ENCODE peak calls at places on chromosome 12, in nine cellular contexts. One of them, this sample, is unnamed.

GRCh38 chr12:24479131-24479530 is 469.8 kb downstream of the BCAT1 start:
- DNase-seq in psoas muscle: no peak
- DNase-seq in Kasumi-1: no peak
- DNase-seq in SIG-M5: no peak
- DNase-seq in D721Med: no peak
- DNase-seq in T follicular helper cell: no peak
- DNase-seq in T-helper 1 cell: no peak
- DNase-seq in stimulated activated CD4-positive, alpha-beta T cell treated with anti-CD3 and anti-CD28 coated beads, Interleukin-4, amount 100 ng/mL, for 24 hours: no peak
- DNase-seq in Caki2: peak
- DNase-seq in this sample: no peak

GRCh38 chr12:116559080-116559329 is 176 bp upstream of the MAP1LC3B2 start:
- DNase-seq in psoas muscle: no peak
- DNase-seq in Kasumi-1: peak
- DNase-seq in SIG-M5: no peak
- DNase-seq in D721Med: no peak
- DNase-seq in T follicular helper cell: no peak
- DNase-seq in T-helper 1 cell: no peak
- DNase-seq in stimulated activated CD4-positive, alpha-beta T cell treated with anti-CD3 and anti-CD28 coated beads, Interleukin-4, amount 100 ng/mL, for 24 hours: no peak
- DNase-seq in Caki2: no peak
- DNase-seq in this sample: no peak

GRCh38 chr12:113918306-113918705 is 47.8 kb downstream of the RBM19 start:
- DNase-seq in psoas muscle: no peak
- DNase-seq in Kasumi-1: no peak
- DNase-seq in SIG-M5: no peak
- DNase-seq in D721Med: no peak
- DNase-seq in T follicular helper cell: no peak
- DNase-seq in T-helper 1 cell: no peak
- DNase-seq in stimulated activated CD4-positive, alpha-beta T cell treated with anti-CD3 and anti-CD28 coated beads, Interleukin-4, amount 100 ng/mL, for 24 hours: no peak
- DNase-seq in Caki2: no peak
- DNase-seq in this sample: no peak

GRCh38 chr12:110421701-110422100 is 18.2 kb upstream of the ANAPC7 start:
- DNase-seq in psoas muscle: no peak
- DNase-seq in Kasumi-1: no peak
- DNase-seq in SIG-M5: no peak
- DNase-seq in D721Med: no peak
- DNase-seq in T follicular helper cell: no peak
- DNase-seq in T-helper 1 cell: no peak
- DNase-seq in stimulated activated CD4-positive, alpha-beta T cell treated with anti-CD3 and anti-CD28 coated beads, Interleukin-4, amount 100 ng/mL, for 24 hours: no peak
- DNase-seq in Caki2: no peak
- DNase-seq in this sample: no peak

GRCh38 chr12:113220593-113221180 is 577 bp upstream of the TPCN1 start:
- DNase-seq in psoas muscle: no peak
- DNase-seq in Kasumi-1: no peak
- DNase-seq in SIG-M5: no peak
- DNase-seq in D721Med: no peak
- DNase-seq in T follicular helper cell: no peak
- DNase-seq in T-helper 1 cell: no peak
- DNase-seq in stimulated activated CD4-positive, alpha-beta T cell treated with anti-CD3 and anti-CD28 coated beads, Interleukin-4, amount 100 ng/mL, for 24 hours: no peak
- DNase-seq in Caki2: no peak
- DNase-seq in this sample: no peak

GRCh38 chr12:26369588-26369987 is 174.2 kb downstream of the SSPN start:
- DNase-seq in psoas muscle: no peak
- DNase-seq in Kasumi-1: no peak
- DNase-seq in SIG-M5: no peak
- DNase-seq in D721Med: no peak
- DNase-seq in T follicular helper cell: no peak
- DNase-seq in T-helper 1 cell: no peak
- DNase-seq in stimulated activated CD4-positive, alpha-beta T cell treated with anti-CD3 and anti-CD28 coated beads, Interleukin-4, amount 100 ng/mL, for 24 hours: no peak
- DNase-seq in Caki2: peak
- DNase-seq in this sample: no peak

GRCh38 chr12:67222302-67222701 is 46.9 kb upstream of the CAND1 start:
- DNase-seq in psoas muscle: no peak
- DNase-seq in Kasumi-1: peak
- DNase-seq in SIG-M5: no peak
- DNase-seq in D721Med: no peak
- DNase-seq in T follicular helper cell: no peak
- DNase-seq in T-helper 1 cell: no peak
- DNase-seq in stimulated activated CD4-positive, alpha-beta T cell treated with anti-CD3 and anti-CD28 coated beads, Interleukin-4, amount 100 ng/mL, for 24 hours: no peak
- DNase-seq in Caki2: peak
- DNase-seq in this sample: no peak

GRCh38 chr12:123027726-123028445 is 47.4 kb downstream of the ARL6IP4 start:
- DNase-seq in psoas muscle: no peak
- DNase-seq in Kasumi-1: no peak
- DNase-seq in SIG-M5: no peak
- DNase-seq in D721Med: no peak
- DNase-seq in T follicular helper cell: no peak
- DNase-seq in T-helper 1 cell: no peak
- DNase-seq in stimulated activated CD4-positive, alpha-beta T cell treated with anti-CD3 and anti-CD28 coated beads, Interleukin-4, amount 100 ng/mL, for 24 hours: no peak
- DNase-seq in Caki2: no peak
- DNase-seq in this sample: no peak

GRCh38 chr12:116525418-116526001 is 33.7 kb upstream of the MAP1LC3B2 start:
- DNase-seq in psoas muscle: peak
- DNase-seq in Kasumi-1: no peak
- DNase-seq in SIG-M5: no peak
- DNase-seq in D721Med: no peak
- DNase-seq in T follicular helper cell: no peak
- DNase-seq in T-helper 1 cell: no peak
- DNase-seq in stimulated activated CD4-positive, alpha-beta T cell treated with anti-CD3 and anti-CD28 coated beads, Interleukin-4, amount 100 ng/mL, for 24 hours: no peak
- DNase-seq in Caki2: peak
- DNase-seq in this sample: no peak

GRCh38 chr12:62977419-62977818 is 42.5 kb upstream of the PPM1H start:
- DNase-seq in psoas muscle: no peak
- DNase-seq in Kasumi-1: no peak
- DNase-seq in SIG-M5: no peak
- DNase-seq in D721Med: no peak
- DNase-seq in T follicular helper cell: no peak
- DNase-seq in T-helper 1 cell: no peak
- DNase-seq in stimulated activated CD4-positive, alpha-beta T cell treated with anti-CD3 and anti-CD28 coated beads, Interleukin-4, amount 100 ng/mL, for 24 hours: no peak
- DNase-seq in Caki2: no peak
- DNase-seq in this sample: no peak

GRCh38 chr12:123085730-123086487 is 65.0 kb downstream of the PITPNM2 start:
- DNase-seq in psoas muscle: peak
- DNase-seq in Kasumi-1: no peak
- DNase-seq in SIG-M5: no peak
- DNase-seq in D721Med: no peak
- DNase-seq in T follicular helper cell: no peak
- DNase-seq in T-helper 1 cell: no peak
- DNase-seq in stimulated activated CD4-positive, alpha-beta T cell treated with anti-CD3 and anti-CD28 coated beads, Interleukin-4, amount 100 ng/mL, for 24 hours: no peak
- DNase-seq in Caki2: peak
- DNase-seq in this sample: no peak

GRCh38 chr12:39405580-39405979 is 37.3 kb downstream of the KIF21A start:
- DNase-seq in psoas muscle: no peak
- DNase-seq in Kasumi-1: no peak
- DNase-seq in SIG-M5: no peak
- DNase-seq in D721Med: no peak
- DNase-seq in T follicular helper cell: no peak
- DNase-seq in T-helper 1 cell: no peak
- DNase-seq in stimulated activated CD4-positive, alpha-beta T cell treated with anti-CD3 and anti-CD28 coated beads, Interleukin-4, amount 100 ng/mL, for 24 hours: no peak
- DNase-seq in Caki2: no peak
- DNase-seq in this sample: no peak

GRCh38 chr12:53939141-53940108 is 794 bp downstream of the HOXC13 start:
- DNase-seq in psoas muscle: peak
- DNase-seq in Kasumi-1: no peak
- DNase-seq in SIG-M5: no peak
- DNase-seq in D721Med: no peak
- DNase-seq in T follicular helper cell: no peak
- DNase-seq in T-helper 1 cell: no peak
- DNase-seq in stimulated activated CD4-positive, alpha-beta T cell treated with anti-CD3 and anti-CD28 coated beads, Interleukin-4, amount 100 ng/mL, for 24 hours: no peak
- DNase-seq in Caki2: no peak
- DNase-seq in this sample: no peak

GRCh38 chr12:47903151-47903611 is 1.6 kb downstream of the VDR start:
- DNase-seq in psoas muscle: no peak
- DNase-seq in Kasumi-1: peak
- DNase-seq in SIG-M5: no peak
- DNase-seq in D721Med: no peak
- DNase-seq in T follicular helper cell: no peak
- DNase-seq in T-helper 1 cell: no peak
- DNase-seq in stimulated activated CD4-positive, alpha-beta T cell treated with anti-CD3 and anti-CD28 coated beads, Interleukin-4, amount 100 ng/mL, for 24 hours: peak
- DNase-seq in Caki2: peak
- DNase-seq in this sample: no peak

GRCh38 chr12:51351913-51352532 is 5.5 kb upstream of the CELA1 start:
- DNase-seq in psoas muscle: no peak
- DNase-seq in Kasumi-1: peak
- DNase-seq in SIG-M5: no peak
- DNase-seq in D721Med: no peak
- DNase-seq in T follicular helper cell: peak
- DNase-seq in T-helper 1 cell: peak
- DNase-seq in stimulated activated CD4-positive, alpha-beta T cell treated with anti-CD3 and anti-CD28 coated beads, Interleukin-4, amount 100 ng/mL, for 24 hours: peak
- DNase-seq in Caki2: peak
- DNase-seq in this sample: peak

GRCh38 chr12:106978035-106978800 is 8.7 kb downstream of the MTERF2 start:
- DNase-seq in psoas muscle: peak
- DNase-seq in Kasumi-1: peak
- DNase-seq in SIG-M5: no peak
- DNase-seq in D721Med: no peak
- DNase-seq in T follicular helper cell: no peak
- DNase-seq in T-helper 1 cell: no peak
- DNase-seq in stimulated activated CD4-positive, alpha-beta T cell treated with anti-CD3 and anti-CD28 coated beads, Interleukin-4, amount 100 ng/mL, for 24 hours: no peak
- DNase-seq in Caki2: no peak
- DNase-seq in this sample: no peak

GRCh38 chr12:45890276-45890675 is 100.1 kb downstream of the SCAF11 start:
- DNase-seq in psoas muscle: no peak
- DNase-seq in Kasumi-1: no peak
- DNase-seq in SIG-M5: no peak
- DNase-seq in D721Med: no peak
- DNase-seq in T follicular helper cell: no peak
- DNase-seq in T-helper 1 cell: no peak
- DNase-seq in stimulated activated CD4-positive, alpha-beta T cell treated with anti-CD3 and anti-CD28 coated beads, Interleukin-4, amount 100 ng/mL, for 24 hours: no peak
- DNase-seq in Caki2: no peak
- DNase-seq in this sample: no peak

GRCh38 chr12:24788886-24789285 is 160.0 kb downstream of the BCAT1 start:
- DNase-seq in psoas muscle: no peak
- DNase-seq in Kasumi-1: no peak
- DNase-seq in SIG-M5: no peak
- DNase-seq in D721Med: no peak
- DNase-seq in T follicular helper cell: no peak
- DNase-seq in T-helper 1 cell: no peak
- DNase-seq in stimulated activated CD4-positive, alpha-beta T cell treated with anti-CD3 and anti-CD28 coated beads, Interleukin-4, amount 100 ng/mL, for 24 hours: no peak
- DNase-seq in Caki2: no peak
- DNase-seq in this sample: no peak

GRCh38 chr12:121799842-121800693 is 3.7 kb upstream of the SETD1B start:
- DNase-seq in psoas muscle: peak
- DNase-seq in Kasumi-1: peak
- DNase-seq in SIG-M5: no peak
- DNase-seq in D721Med: no peak
- DNase-seq in T follicular helper cell: peak
- DNase-seq in T-helper 1 cell: peak
- DNase-seq in stimulated activated CD4-positive, alpha-beta T cell treated with anti-CD3 and anti-CD28 coated beads, Interleukin-4, amount 100 ng/mL, for 24 hours: peak
- DNase-seq in Caki2: peak
- DNase-seq in this sample: peak

GRCh38 chr12:31037028-31037427 is 36.6 kb upstream of the DDX11 start:
- DNase-seq in psoas muscle: no peak
- DNase-seq in Kasumi-1: no peak
- DNase-seq in SIG-M5: no peak
- DNase-seq in D721Med: no peak
- DNase-seq in T follicular helper cell: no peak
- DNase-seq in T-helper 1 cell: no peak
- DNase-seq in stimulated activated CD4-positive, alpha-beta T cell treated with anti-CD3 and anti-CD28 coated beads, Interleukin-4, amount 100 ng/mL, for 24 hours: no peak
- DNase-seq in Caki2: no peak
- DNase-seq in this sample: no peak

GRCh38 chr12:69105101-69105613 is 134.2 kb upstream of the CPSF6 start:
- DNase-seq in psoas muscle: no peak
- DNase-seq in Kasumi-1: no peak
- DNase-seq in SIG-M5: no peak
- DNase-seq in D721Med: peak
- DNase-seq in T follicular helper cell: no peak
- DNase-seq in T-helper 1 cell: no peak
- DNase-seq in stimulated activated CD4-positive, alpha-beta T cell treated with anti-CD3 and anti-CD28 coated beads, Interleukin-4, amount 100 ng/mL, for 24 hours: no peak
- DNase-seq in Caki2: peak
- DNase-seq in this sample: no peak

GRCh38 chr12:11684393-11684792 is 34.9 kb downstream of the ETV6 start:
- DNase-seq in psoas muscle: no peak
- DNase-seq in Kasumi-1: no peak
- DNase-seq in SIG-M5: no peak
- DNase-seq in D721Med: no peak
- DNase-seq in T follicular helper cell: no peak
- DNase-seq in T-helper 1 cell: no peak
- DNase-seq in stimulated activated CD4-positive, alpha-beta T cell treated with anti-CD3 and anti-CD28 coated beads, Interleukin-4, amount 100 ng/mL, for 24 hours: no peak
- DNase-seq in Caki2: no peak
- DNase-seq in this sample: no peak

GRCh38 chr12:22018860-22019259 is 27.2 kb upstream of the CMAS start:
- DNase-seq in psoas muscle: no peak
- DNase-seq in Kasumi-1: peak
- DNase-seq in SIG-M5: no peak
- DNase-seq in D721Med: no peak
- DNase-seq in T follicular helper cell: no peak
- DNase-seq in T-helper 1 cell: no peak
- DNase-seq in stimulated activated CD4-positive, alpha-beta T cell treated with anti-CD3 and anti-CD28 coated beads, Interleukin-4, amount 100 ng/mL, for 24 hours: no peak
- DNase-seq in Caki2: no peak
- DNase-seq in this sample: no peak

GRCh38 chr12:132178314-132178713 is 34.1 kb downstream of the NOC4L start:
- DNase-seq in psoas muscle: no peak
- DNase-seq in Kasumi-1: peak
- DNase-seq in SIG-M5: no peak
- DNase-seq in D721Med: no peak
- DNase-seq in T follicular helper cell: no peak
- DNase-seq in T-helper 1 cell: no peak
- DNase-seq in stimulated activated CD4-positive, alpha-beta T cell treated with anti-CD3 and anti-CD28 coated beads, Interleukin-4, amount 100 ng/mL, for 24 hours: no peak
- DNase-seq in Caki2: no peak
- DNase-seq in this sample: peak

GRCh38 chr12:115963030-115963480 is 314.4 kb downstream of the MED13L start:
- DNase-seq in psoas muscle: no peak
- DNase-seq in Kasumi-1: no peak
- DNase-seq in SIG-M5: no peak
- DNase-seq in D721Med: no peak
- DNase-seq in T follicular helper cell: no peak
- DNase-seq in T-helper 1 cell: no peak
- DNase-seq in stimulated activated CD4-positive, alpha-beta T cell treated with anti-CD3 and anti-CD28 coated beads, Interleukin-4, amount 100 ng/mL, for 24 hours: no peak
- DNase-seq in Caki2: peak
- DNase-seq in this sample: no peak

GRCh38 chr12:51011960-51012359 is 14.2 kb downstream of the SLC11A2 start:
- DNase-seq in psoas muscle: no peak
- DNase-seq in Kasumi-1: no peak
- DNase-seq in SIG-M5: no peak
- DNase-seq in D721Med: no peak
- DNase-seq in T follicular helper cell: no peak
- DNase-seq in T-helper 1 cell: no peak
- DNase-seq in stimulated activated CD4-positive, alpha-beta T cell treated with anti-CD3 and anti-CD28 coated beads, Interleukin-4, amount 100 ng/mL, for 24 hours: no peak
- DNase-seq in Caki2: peak
- DNase-seq in this sample: no peak

GRCh38 chr12:107144990-107145389 is 51.6 kb upstream of the CRY1 start:
- DNase-seq in psoas muscle: no peak
- DNase-seq in Kasumi-1: no peak
- DNase-seq in SIG-M5: no peak
- DNase-seq in D721Med: no peak
- DNase-seq in T follicular helper cell: no peak
- DNase-seq in T-helper 1 cell: no peak
- DNase-seq in stimulated activated CD4-positive, alpha-beta T cell treated with anti-CD3 and anti-CD28 coated beads, Interleukin-4, amount 100 ng/mL, for 24 hours: no peak
- DNase-seq in Caki2: no peak
- DNase-seq in this sample: no peak